ENCODE peak calls at places on chromosomes 2 and 18, in eight cellular contexts. L is adipocyte, Q is bronchial epithelial cell, X is adrenal gland, B is GM23248, O is PC-9, I is fibroblast of lung, G is endodermal cell. Y is an unnamed sample.
A peak's percentile ranks its signal among the peaks of the same experiment; 100 is the strongest.

GRCh38 chr2:100984892-100985307 is 17.2 kb upstream of the RPL31 start:
- DNase-seq in X (peak; percentile 92), I (peak; percentile 56), B (peak; percentile 78), Q (peak; percentile 57), G (peak; percentile 90), O (peak; percentile 63), L (peak; percentile 87), Y (peak; percentile 65)

GRCh38 chr18:29892960-29893558 is 1149.5 kb downstream of the DSC3 start:
- DNase-seq in X (no peak), Q (peak; percentile 14), B (peak; percentile 20), G (no peak), O (no peak), L (peak; percentile 26), I (peak; percentile 2), Y (peak; percentile 0)

GRCh38 chr18:74353169-74353775 is 37.6 kb downstream of the C18orf63 start:
- DNase-seq in O (peak; percentile 27), I (peak; percentile 61), B (peak; percentile 87), G (peak; percentile 86), Q (peak; percentile 70), L (peak; percentile 83), X (peak; percentile 85), Y (peak; percentile 75)

GRCh38 chr2:142980246-142981068 is 103.0 kb downstream of the KYNU start:
- DNase-seq in I (peak; percentile 17), O (peak; percentile 37), L (peak; percentile 77), X (no peak), Q (peak; percentile 72), G (no peak), B (peak; percentile 60), Y (peak; percentile 42)

GRCh38 chr2:60554649-60555065 is 1.2 kb upstream of the BCL11A start:
- DNase-seq in B (no peak), O (peak; percentile 8), Q (no peak), I (no peak), X (no peak), G (peak; percentile 83), L (peak; percentile 42), Y (no peak)

GRCh38 chr2:240789501-240790369 is 30.3 kb downstream of the KIF1A start:
- DNase-seq in Q (no peak), L (no peak), G (no peak), I (no peak), X (no peak), B (no peak), O (no peak), Y (no peak)

GRCh38 chr2:108933691-108934117 is 55.3 kb downstream of the EDAR start:
- DNase-seq in B (no peak), G (no peak), Q (peak; percentile 59), O (no peak), L (no peak), X (no peak), I (no peak), Y (no peak)

GRCh38 chr18:9969247-9969646 is 55.4 kb downstream of the VAPA start:
- DNase-seq in Q (no peak), B (no peak), X (no peak), L (no peak), G (no peak), O (no peak), I (no peak), Y (no peak)

GRCh38 chr2:137173514-137173913 is 408.2 kb downstream of the THSD7B start:
- DNase-seq in L (peak; percentile 15), Q (peak; percentile 60), I (peak; percentile 94), X (no peak), O (no peak), G (peak; percentile 64), B (peak; percentile 66), Y (peak; percentile 70)

DNA sequence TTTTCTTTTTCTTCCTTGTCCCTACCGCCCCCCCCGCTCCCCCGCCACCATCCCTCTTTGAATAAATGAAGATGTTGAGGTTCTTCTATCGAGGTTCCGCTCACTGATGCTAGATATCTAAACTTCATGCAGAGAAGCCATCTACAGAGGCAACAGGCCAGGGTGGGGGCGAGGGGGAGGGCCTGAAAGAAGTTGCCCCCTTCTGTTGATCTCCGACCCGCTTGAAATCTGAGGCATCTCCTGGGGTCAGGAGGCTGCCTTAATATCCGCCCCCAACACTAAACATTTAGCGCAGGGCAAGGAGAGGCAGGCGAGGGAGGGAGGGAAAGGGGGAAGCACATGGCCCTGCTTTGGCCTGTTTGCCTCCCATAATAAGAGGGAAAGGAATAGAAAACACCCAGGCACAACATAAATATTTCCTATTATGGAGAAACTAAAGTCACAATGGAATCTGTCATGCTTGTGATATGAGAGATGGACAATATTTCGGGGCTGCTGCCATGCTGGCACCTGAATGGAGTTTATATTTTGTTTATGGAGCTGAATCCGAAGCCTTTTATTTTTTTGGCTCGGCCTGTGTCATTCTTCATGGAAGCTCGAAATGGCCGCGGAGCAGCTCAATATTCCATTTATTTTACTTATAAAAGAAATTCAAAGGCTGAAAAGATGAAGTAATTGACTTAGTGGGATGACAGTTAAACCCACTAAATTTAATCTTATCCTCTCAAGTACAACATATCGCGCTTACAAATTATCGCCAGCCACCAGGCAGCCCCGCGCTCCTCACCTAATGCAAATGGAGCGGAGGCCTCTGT is 221.1 kb downstream of the INSIG2 start:
- DNase-seq in L (no peak), O (no peak), I (no peak), Q (no peak), B (peak; percentile 66), X (no peak), G (no peak), Y (no peak)
- H3K4me3 ChIP-seq in L (peak overlapping the region; percentile 84), O (peak overlapping the region; percentile 50), I (peak overlapping the region; percentile 49), Q (peak overlapping the region; percentile 48), B (peak overlapping the region; percentile 77), X (no peak overlapping the region), G (peak overlapping the region; percentile 81), Y (peak overlapping the region; percentile 64)

DNA sequence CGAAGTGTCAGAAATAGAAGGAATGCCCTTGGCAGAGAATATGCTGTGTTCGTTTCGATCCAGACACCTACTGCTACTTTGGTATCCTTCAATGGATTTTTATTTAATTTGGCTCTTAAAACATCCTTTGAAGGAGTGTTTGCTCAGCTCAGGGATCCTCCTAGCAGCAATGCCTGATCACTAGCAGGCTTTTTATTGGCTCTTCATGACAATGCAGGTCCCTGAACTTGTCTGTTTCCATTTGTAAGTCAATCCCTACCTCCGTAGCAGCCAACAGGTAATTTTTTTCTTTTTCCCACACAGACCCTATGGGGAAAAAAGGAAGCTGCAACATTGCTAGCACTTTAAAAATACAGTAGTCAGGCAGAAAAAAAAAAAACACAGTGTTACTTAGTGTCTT is 366.2 kb upstream of the LRRTM1 start:
- DNase-seq in Q (no peak), G (no peak), L (no peak), X (no peak), I (no peak), B (no peak), O (no peak), Y (no peak)
- H3K4me3 ChIP-seq in Q (no peak overlapping the region), G (no peak overlapping the region), L (no peak overlapping the region), X (no peak overlapping the region), I (no peak overlapping the region), B (no peak overlapping the region), O (no peak overlapping the region), Y (no peak overlapping the region)

GRCh38 chr2:172931256-172931894 is 144.3 kb upstream of the MAP3K20 start:
- DNase-seq in X (peak; percentile 68), Q (peak; percentile 55), L (peak; percentile 59), O (peak; percentile 61), G (peak; percentile 58), B (peak; percentile 6), I (peak; percentile 88), Y (no peak)
- H3K4me3 ChIP-seq in X (no peak overlapping the region), Q (no peak overlapping the region), L (no peak overlapping the region), O (peak overlapping the region; percentile 44), G (no peak overlapping the region), B (no peak overlapping the region), I (no peak overlapping the region), Y (no peak overlapping the region)

DNA sequence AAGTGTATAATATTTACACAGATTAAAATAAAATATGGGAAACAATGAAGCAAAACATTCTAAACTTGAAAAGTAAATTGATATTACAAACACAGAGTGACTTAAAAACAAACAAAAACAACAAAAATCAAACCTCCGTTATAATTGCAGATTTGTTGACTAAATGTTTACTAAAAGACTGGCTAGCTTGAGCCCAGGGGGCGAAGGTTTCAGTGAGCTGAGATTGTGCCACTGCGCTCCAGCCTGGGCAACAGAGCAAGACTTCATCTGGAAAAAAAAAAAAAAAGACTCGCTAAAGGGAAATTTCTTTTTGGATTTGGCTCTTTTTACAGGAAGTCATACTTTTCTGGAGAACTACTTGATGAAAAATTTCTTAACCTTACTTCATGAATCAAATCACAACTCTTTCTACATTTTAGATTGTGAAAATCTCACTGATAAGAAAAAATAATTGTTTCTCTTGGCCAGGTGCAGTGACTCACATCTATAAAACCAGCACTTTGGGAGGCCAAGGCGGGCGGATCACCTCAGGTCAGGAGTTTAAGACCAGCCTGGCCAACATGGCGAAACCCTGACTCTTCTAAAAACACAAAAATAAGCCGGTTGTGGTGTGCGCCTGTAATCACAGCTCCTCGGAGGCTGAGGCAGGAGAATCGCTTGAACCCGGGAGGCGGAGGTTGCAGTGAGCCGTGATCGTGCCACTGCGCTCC is 9.7 kb downstream of the TFPI start:
- DNase-seq in B (no peak), I (peak; percentile 68), X (no peak), O (peak; percentile 51), L (no peak), G (no peak), Q (no peak), Y (no peak)
- H3K4me3 ChIP-seq in B (no peak overlapping the region), I (no peak overlapping the region), X (no peak overlapping the region), O (no peak overlapping the region), L (no peak overlapping the region), G (no peak overlapping the region), Q (no peak overlapping the region), Y (no peak overlapping the region)

GRCh38 chr18:12694032-12694431 is 8.5 kb downstream of the CEP76 start:
- DNase-seq in I (peak; percentile 36), B (no peak), Q (peak; percentile 50), O (peak; percentile 26), G (no peak), X (no peak), L (peak; percentile 22), Y (no peak)
- H3K4me3 ChIP-seq in I (no peak overlapping the region), B (no peak overlapping the region), Q (no peak overlapping the region), O (no peak overlapping the region), G (no peak overlapping the region), X (no peak overlapping the region), L (no peak overlapping the region), Y (no peak overlapping the region)

GRCh38 chr18:3604260-3604625 is 154.3 kb downstream of the TGIF1 start:
- DNase-seq in O (no peak), L (no peak), I (no peak), Q (no peak), X (no peak), B (no peak), G (no peak), Y (no peak)
- H3K4me3 ChIP-seq in O (peak overlapping the region; percentile 72), L (peak overlapping the region; percentile 79), I (peak overlapping the region; percentile 42), Q (peak overlapping the region; percentile 49), X (no peak overlapping the region), B (peak overlapping the region; percentile 73), G (peak overlapping the region; percentile 90), Y (peak overlapping the region; percentile 50)